ENCODE peak calls at places on chromosomes 13 and 19, in ten cellular contexts. T, P, O, B, R, F, E, N, M and S are unnamed samples.

GRCh38 chr13:105735269-105735668 is 800.2 kb downstream of the EFNB2 start:
- DNase-seq in T (no peak), P (no peak), O (no peak), B (no peak), R (no peak), F (no peak), E (no peak), N (no peak), M (no peak), S (no peak)

GRCh38 chr19:19103167-19103566 is 35.1 kb downstream of the TMEM161A start:
- DNase-seq in T (no peak), P (no peak), O (no peak), B (no peak), R (no peak), F (no peak), E (peak; percentile 41), N (no peak), M (no peak), S (no peak)

GRCh38 chr19:3617463-3617862 is 9.1 kb downstream of the CACTIN start:
- DNase-seq in T (peak; percentile 20), P (no peak), O (peak; percentile 28), B (no peak), R (no peak), F (no peak), E (no peak), N (peak; percentile 16), M (no peak), S (no peak)

GRCh38 chr19:14167013-14167593 is 30.7 kb upstream of the ASF1B start:
- DNase-seq in T (no peak), P (peak; percentile 23), O (no peak), B (no peak), R (no peak), F (no peak), E (no peak), N (no peak), M (no peak), S (no peak)

GRCh38 chr19:35555301-35556005 is 8.0 kb downstream of the ATP4A start:
- DNase-seq in T (peak; percentile 75), P (no peak), O (no peak), B (peak; percentile 14), R (peak; percentile 29), F (no peak), E (peak; percentile 40), N (no peak), M (no peak), S (no peak)

GRCh38 chr13:107203146-107203847 is 635.4 kb upstream of the ARGLU1 start:
- DNase-seq in T (peak; percentile 73), P (no peak), O (no peak), B (no peak), R (no peak), F (no peak), E (no peak), N (no peak), M (no peak), S (no peak)

GRCh38 chr19:3236272-3236671 is 11.8 kb downstream of the CELF5 start:
- DNase-seq in T (no peak), P (no peak), O (no peak), B (no peak), R (no peak), F (no peak), E (no peak), N (no peak), M (no peak), S (no peak)

GRCh38 chr13:111337741-111338140 is 17.3 kb downstream of the TEX29 start:
- DNase-seq in T (no peak), P (no peak), O (no peak), B (no peak), R (no peak), F (no peak), E (no peak), N (no peak), M (no peak), S (no peak)

GRCh38 chr13:95643814-95644598 is 500 bp downstream of the DZIP1 start:
- DNase-seq in T (peak; percentile 77), P (no peak), O (no peak), B (peak; percentile 20), R (peak; percentile 53), F (no peak), E (no peak), N (peak; percentile 32), M (no peak), S (no peak)

GRCh38 chr13:31968473-31968872 is 63.1 kb upstream of the FRY start:
- DNase-seq in T (no peak), P (no peak), O (no peak), B (peak; percentile 16), R (no peak), F (no peak), E (no peak), N (no peak), M (no peak), S (no peak)

GRCh38 chr19:29945433-29945832 is 3.4 kb downstream of the URI1 start:
- DNase-seq in T (no peak), P (no peak), O (no peak), B (no peak), R (no peak), F (no peak), E (no peak), N (no peak), M (no peak), S (no peak)

GRCh38 chr19:29947871-29948270 is 5.8 kb downstream of the URI1 start:
- DNase-seq in T (no peak), P (no peak), O (no peak), B (no peak), R (no peak), F (no peak), E (no peak), N (no peak), M (no peak), S (no peak)

GRCh38 chr19:29944415-29945012 is 2.5 kb downstream of the URI1 start:
- DNase-seq in T (no peak), P (no peak), O (no peak), B (no peak), R (no peak), F (no peak), E (no peak), N (no peak), M (no peak), S (no peak)

GRCh38 chr19:29945017-29945416 is 3.0 kb downstream of the URI1 start:
- DNase-seq in T (no peak), P (no peak), O (no peak), B (no peak), R (no peak), F (no peak), E (no peak), N (no peak), M (no peak), S (no peak)

DNA sequence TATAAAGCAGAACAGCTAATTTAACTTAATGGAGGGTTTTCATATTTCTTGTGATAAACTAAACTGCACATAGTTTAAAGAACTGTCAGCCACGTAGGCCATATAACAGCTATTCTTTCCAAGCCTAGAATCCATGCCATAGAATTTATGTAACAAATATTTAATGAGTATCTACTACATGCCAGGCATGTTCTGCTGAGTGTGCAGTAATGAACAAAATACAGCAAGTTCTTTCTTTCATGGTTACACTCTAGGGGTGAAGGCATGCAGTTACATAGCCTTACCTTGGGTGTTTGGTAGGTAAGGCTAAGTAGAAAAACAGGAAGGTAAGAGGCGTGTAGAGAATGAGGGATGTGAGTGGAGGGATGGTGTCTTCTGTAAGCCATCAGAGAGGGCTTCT is 4.6 kb downstream of the URI1 start:
- DNase-seq in T (no peak), P (no peak), O (no peak), B (no peak), R (no peak), F (no peak), E (no peak), N (no peak), M (no peak), S (no peak)
- H3K9me3 ChIP-seq in T (no peaks in the 10 kb centered on the region), P (no peaks in the 10 kb centered on the region), O (no peaks in the 10 kb centered on the region), B (no peaks in the 10 kb centered on the region), R (no peaks in the 10 kb centered on the region), F (no peaks in the 10 kb centered on the region), E (no peaks in the 10 kb centered on the region), N (no peaks in the 10 kb centered on the region), M (no peaks in the 10 kb centered on the region), S (no peaks in the 10 kb centered on the region)

DNA sequence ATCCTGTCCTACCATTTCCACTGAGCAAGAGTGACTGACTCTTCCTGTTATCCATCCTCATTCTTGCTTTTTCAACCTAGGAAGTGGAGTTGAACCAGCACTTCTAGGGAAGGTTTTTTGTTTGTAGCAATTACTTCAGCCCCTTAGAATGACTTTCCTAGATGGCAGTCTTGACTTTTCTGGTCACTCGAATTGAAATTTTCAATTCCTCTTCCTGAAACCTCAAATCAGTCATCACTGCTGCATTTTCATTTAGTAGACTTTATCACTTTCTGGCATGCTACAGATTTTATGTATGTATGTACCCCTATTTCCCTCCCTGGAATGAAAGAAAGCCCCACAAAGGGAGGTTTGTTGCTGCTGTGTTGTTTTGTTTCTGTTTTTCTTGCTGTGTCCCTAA is 915.9 kb downstream of the PCDH17 start:
- DNase-seq in T (no peak), P (no peak), O (no peak), B (no peak), R (no peak), F (no peak), E (no peak), N (no peak), M (no peak), S (no peak)
- H3K9me3 ChIP-seq in T (no peaks in the 10 kb centered on the region), P (no peaks in the 10 kb centered on the region), O (no peaks in the 10 kb centered on the region), B (no peaks in the 10 kb centered on the region), R (no peaks in the 10 kb centered on the region), F (no peaks in the 10 kb centered on the region), E (peaks cover 18% of the 10 kb centered on the region), N (no peaks in the 10 kb centered on the region), M (no peaks in the 10 kb centered on the region), S (no peaks in the 10 kb centered on the region)

GRCh38 chr19:58262922-58263296 is 15.8 kb upstream of the ZNF8 start:
- DNase-seq in T (no peak), P (no peak), O (no peak), B (no peak), R (no peak), F (no peak), E (no peak), N (no peak), M (no peak), S (no peak)

GRCh38 chr19:58261600-58261967 is 17.2 kb upstream of the ZNF8 start:
- DNase-seq in T (no peak), P (no peak), O (no peak), B (no peak), R (no peak), F (no peak), E (no peak), N (no peak), M (no peak), S (no peak)

GRCh38 chr19:58268344-58268743 is 10.4 kb upstream of the ZNF8 start:
- DNase-seq in T (no peak), P (no peak), O (no peak), B (no peak), R (no peak), F (no peak), E (no peak), N (no peak), M (no peak), S (no peak)

GRCh38 chr19:58261968-58262921 is 16.5 kb upstream of the ZNF8 start:
- DNase-seq in T (no peak), P (no peak), O (no peak), B (no peak), R (no peak), F (no peak), E (no peak), N (no peak), M (no peak), S (no peak)

GRCh38 chr19:58265100-58265499 is 13.7 kb upstream of the ZNF8 start:
- DNase-seq in T (no peak), P (no peak), O (no peak), B (no peak), R (no peak), F (no peak), E (no peak), N (no peak), M (no peak), S (no peak)
- H3K9me3 ChIP-seq in T (peaks cover 53% of the 10 kb centered on the region), P (peaks cover 25% of the 10 kb centered on the region), O (peaks cover 55% of the 10 kb centered on the region), B (peaks cover 17% of the 10 kb centered on the region), R (peaks cover 59% of the 10 kb centered on the region), F (peaks cover 100% of the 10 kb centered on the region), E (peaks cover 45% of the 10 kb centered on the region), N (peaks cover 20% of the 10 kb centered on the region), M (peaks cover 100% of the 10 kb centered on the region), S (peaks cover 46% of the 10 kb centered on the region)

GRCh38 chr13:30600470-30600869 is 17.2 kb upstream of the USPL1 start:
- DNase-seq in T (no peak), P (no peak), O (no peak), B (no peak), R (no peak), F (peak; percentile 49), E (no peak), N (no peak), M (no peak), S (no peak)
- H3K9me3 ChIP-seq in T (no peaks in the 10 kb centered on the region), P (no peaks in the 10 kb centered on the region), O (no peaks in the 10 kb centered on the region), B (no peaks in the 10 kb centered on the region), R (no peaks in the 10 kb centered on the region), F (no peaks in the 10 kb centered on the region), E (no peaks in the 10 kb centered on the region), N (no peaks in the 10 kb centered on the region), M (no peaks in the 10 kb centered on the region), S (no peaks in the 10 kb centered on the region)